ENCODE peak calls at places on chromosomes 13 and 19, in nine cellular contexts. H, S, I, W, M, G, O, Z and D are unnamed samples.
A peak's percentile ranks its signal among the peaks of the same experiment; 100 is the strongest.

GRCh38 chr19:609001-609340 is 19.3 kb downstream of the HCN2 start:
- DNase-seq in O (peak; percentile 67), H (no peak), S (no peak), M (no peak), I (no peak), Z (no peak), G (no peak), W (no peak), D (no peak)

GRCh38 chr13:37598572-37598971 is at the start of gene POSTN:
- DNase-seq in W (no peak), O (peak; percentile 6), G (no peak), M (peak; percentile 71), I (no peak), S (peak; percentile 12), H (no peak), Z (no peak), D (no peak)

GRCh38 chr19:18194554-18195238 is 1.7 kb downstream of the MPV17L2 start:
- DNase-seq in O (no peak), W (no peak), S (peak; percentile 42), I (no peak), G (no peak), M (peak; percentile 68), Z (no peak), H (no peak), D (no peak)

GRCh38 chr19:5103061-5103701 is 134.3 kb downstream of the KDM4B start:
- DNase-seq in H (no peak), M (peak; percentile 70), S (no peak), O (peak; percentile 60), Z (no peak), I (no peak), G (peak; percentile 46), W (peak; percentile 93), D (no peak)

GRCh38 chr13:72399351-72399750 is 328.1 kb downstream of the MZT1 start:
- DNase-seq in O (no peak), M (no peak), Z (no peak), G (no peak), W (no peak), H (no peak), I (no peak), S (no peak), D (no peak)

GRCh38 chr13:34682406-34682805 is 259.7 kb upstream of the NBEA start:
- DNase-seq in O (no peak), M (no peak), I (no peak), S (no peak), G (no peak), W (no peak), Z (no peak), H (no peak), D (no peak)

GRCh38 chr19:19120308-19121156 is 17.7 kb downstream of the TMEM161A start:
- DNase-seq in H (no peak), W (peak; percentile 26), O (no peak), M (peak; percentile 68), S (peak; percentile 43), Z (no peak), G (no peak), I (peak; percentile 35), D (no peak)

GRCh38 chr19:5192568-5192967 is 148.0 kb downstream of the PTPRS start:
- DNase-seq in G (no peak), W (no peak), M (no peak), O (no peak), I (no peak), Z (no peak), S (no peak), H (no peak), D (no peak)

GRCh38 chr13:35923347-35923746 is 207.8 kb downstream of the DCLK1 start:
- DNase-seq in H (no peak), Z (no peak), O (peak; percentile 30), G (no peak), W (no peak), I (no peak), M (peak; percentile 70), S (no peak), D (no peak)

GRCh38 chr19:18897108-18898029 is 1.4 kb upstream of the CERS1 start:
- DNase-seq in O (no peak), H (no peak), W (no peak), G (no peak), Z (no peak), S (no peak), M (no peak), I (no peak), D (no peak)

GRCh38 chr13:39039033-39039432 is 777 bp downstream of the NHLRC3 start:
- DNase-seq in O (no peak), S (no peak), G (no peak), Z (no peak), M (no peak), W (no peak), H (no peak), I (peak; percentile 12), D (no peak)

GRCh38 chr19:17075035-17075859 is at the start of the genes HAUS8 and MYO9B:
- DNase-seq in Z (peak; percentile 99), O (peak; percentile 99), W (peak; percentile 100), S (peak; percentile 97), H (peak; percentile 100), M (peak; percentile 100), G (peak; percentile 99), I (peak; percentile 96), D (peak; percentile 99)

GRCh38 chr19:2428027-2428690 is 773 bp upstream of the TIMM13 start:
- DNase-seq in I (no peak), H (no peak), Z (no peak), W (peak; percentile 55), O (no peak), S (peak; percentile 28), G (peak; percentile 19), M (peak; percentile 24), D (no peak)

DNA sequence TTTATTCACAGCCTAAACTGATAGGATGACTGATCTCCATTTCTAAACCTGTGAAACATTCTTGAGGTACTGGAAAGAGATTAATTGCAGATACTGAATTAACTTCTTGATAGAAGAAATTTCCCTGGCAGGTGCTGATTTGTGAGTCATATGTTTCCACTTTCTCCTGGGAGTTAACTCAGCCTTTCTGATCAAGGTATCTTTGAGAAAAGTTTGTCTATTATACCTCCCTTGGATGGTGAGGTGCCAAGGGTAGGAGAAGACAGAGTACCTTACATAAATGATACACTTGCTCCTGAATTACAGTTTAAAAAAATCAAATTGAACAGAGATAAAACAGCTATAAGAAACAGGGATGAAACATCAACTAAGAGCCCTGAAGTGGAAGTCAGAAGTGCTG is 123.0 kb downstream of the RGCC start:
- DNase-seq in Z (no peak), M (peak; percentile 30), H (no peak), I (no peak), G (no peak), W (no peak), S (no peak), O (no peak), D (no peak)
- H3K9me3 ChIP-seq in Z (no peaks in the 10 kb centered on the region), M (no peaks in the 10 kb centered on the region), H (no peaks in the 10 kb centered on the region), I (no peaks in the 10 kb centered on the region), G (no peaks in the 10 kb centered on the region), W (no peaks in the 10 kb centered on the region), S (no peaks in the 10 kb centered on the region), O (no peaks in the 10 kb centered on the region), D (no peaks in the 10 kb centered on the region)

GRCh38 chr19:50349277-50350057 is 16.0 kb downstream of the NAPSA start:
- DNase-seq in W (no peak), O (no peak), H (no peak), G (no peak), I (peak; percentile 77), S (no peak), Z (no peak), M (no peak), D (no peak)

GRCh38 chr19:50341091-50341564 is 12.0 kb upstream of the KCNC3 start:
- DNase-seq in Z (no peak), I (no peak), H (no peak), S (no peak), O (no peak), M (no peak), G (no peak), W (no peak), D (no peak)

DNA sequence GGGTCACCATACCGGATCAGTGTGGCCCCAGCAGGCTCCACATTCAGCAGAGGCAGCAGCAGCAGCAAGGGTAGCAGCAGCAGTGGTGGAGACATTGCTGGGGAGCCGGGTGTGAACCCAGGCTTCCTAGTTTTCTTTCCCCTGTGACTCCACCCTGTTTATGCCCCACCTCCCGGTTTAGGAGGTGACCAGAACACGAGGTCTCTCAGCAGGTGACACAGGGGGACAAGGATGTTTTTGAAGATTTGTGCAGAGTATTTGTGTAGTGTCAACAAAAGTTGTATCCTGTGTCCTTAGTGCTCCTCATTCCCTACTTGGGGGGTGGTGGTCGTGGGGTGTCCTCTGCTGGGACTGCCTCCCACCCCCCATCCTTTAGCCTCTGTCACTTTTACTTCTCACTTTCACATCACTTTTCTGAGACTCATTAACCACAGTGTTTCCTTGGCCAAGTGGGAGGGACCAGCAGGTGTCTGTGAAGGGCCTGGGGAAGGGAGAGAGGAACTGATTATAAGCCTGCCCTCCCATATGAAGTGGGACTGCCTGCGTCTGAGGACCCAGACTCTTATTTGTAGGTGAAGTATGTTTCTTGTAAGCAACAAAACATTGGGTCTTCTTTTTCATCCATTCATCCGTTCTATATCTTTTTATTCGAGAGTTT is 15.6 kb upstream of the KCNC3 start:
- DNase-seq in O (no peak), I (no peak), Z (no peak), H (no peak), W (no peak), M (no peak), S (no peak), G (no peak), D (no peak)
- H3K9me3 ChIP-seq in O (no peaks in the 10 kb centered on the region), I (peaks cover 6% of the 10 kb centered on the region), Z (no peaks in the 10 kb centered on the region), H (no peaks in the 10 kb centered on the region), W (no peaks in the 10 kb centered on the region), M (no peaks in the 10 kb centered on the region), S (no peaks in the 10 kb centered on the region), G (no peaks in the 10 kb centered on the region), D (no peaks in the 10 kb centered on the region)

DNA sequence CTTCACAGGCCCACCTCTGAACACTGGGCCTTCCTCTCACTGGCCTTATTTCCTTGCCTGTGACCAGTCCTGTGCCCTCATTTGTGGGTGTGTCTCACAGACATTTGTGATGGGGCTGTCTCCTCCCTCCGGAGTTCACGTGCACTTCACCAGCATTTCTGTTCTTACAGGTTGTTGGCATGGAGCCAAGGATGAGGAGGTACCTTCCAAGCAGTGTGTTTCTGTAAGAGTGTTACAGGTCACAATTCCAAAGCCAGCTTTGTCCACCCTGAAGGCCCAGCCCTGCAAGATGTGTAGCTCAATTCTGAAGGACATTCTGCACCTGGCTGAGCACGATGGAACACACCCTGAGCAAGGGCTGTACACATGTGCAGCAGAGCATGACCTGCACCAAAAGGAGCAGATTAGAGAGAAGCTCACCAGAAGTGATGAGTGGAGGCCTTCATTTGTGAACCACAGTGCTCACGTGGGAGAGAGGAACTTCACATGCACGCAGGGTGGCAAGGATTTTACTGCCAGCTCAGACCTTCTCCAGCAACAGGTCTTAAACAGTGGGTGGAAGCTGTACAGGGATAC is 8.1 kb downstream of the ZNF749 start:
- DNase-seq in H (no peak), M (no peak), G (no peak), S (no peak), I (no peak), W (no peak), O (no peak), Z (no peak), D (no peak)
- H3K9me3 ChIP-seq in H (peaks cover 3% of the 10 kb centered on the region), M (no peaks in the 10 kb centered on the region), G (no peaks in the 10 kb centered on the region), S (peaks cover 6% of the 10 kb centered on the region), I (no peaks in the 10 kb centered on the region), W (no peaks in the 10 kb centered on the region), O (no peaks in the 10 kb centered on the region), Z (peaks cover 35% of the 10 kb centered on the region), D (peaks cover 19% of the 10 kb centered on the region)

DNA sequence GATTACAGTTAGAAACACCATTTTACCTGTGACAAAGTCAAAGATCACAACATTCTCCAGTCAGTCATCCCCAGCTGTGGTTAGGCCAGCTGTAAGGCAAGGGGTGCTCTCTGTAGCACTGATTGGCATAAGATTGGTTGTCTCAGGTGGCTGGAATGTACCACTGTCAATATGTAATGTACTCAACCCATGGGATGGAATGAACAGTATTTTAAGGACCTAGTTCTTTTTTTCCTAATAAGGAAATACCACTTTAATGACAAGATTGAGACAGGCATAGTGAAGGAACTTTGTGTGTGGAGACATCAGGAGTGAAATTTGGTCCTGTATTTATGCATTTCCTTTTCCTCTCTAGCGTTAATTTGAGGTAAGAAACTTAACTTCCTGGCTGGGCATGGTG is 310.7 kb downstream of the ITGBL1 start:
- DNase-seq in H (no peak), G (no peak), M (peak; percentile 8), I (no peak), S (no peak), O (no peak), Z (no peak), W (no peak), D (no peak)
- H3K9me3 ChIP-seq in H (no peaks in the 10 kb centered on the region), G (no peaks in the 10 kb centered on the region), M (no peaks in the 10 kb centered on the region), I (no peaks in the 10 kb centered on the region), S (no peaks in the 10 kb centered on the region), O (no peaks in the 10 kb centered on the region), Z (no peaks in the 10 kb centered on the region), W (no peaks in the 10 kb centered on the region), D (no peaks in the 10 kb centered on the region)